ENCODE peak calls at places on chromosome 22, in four cellular contexts. H is coronary artery, K is right atrium auricular region, T is uterus. D is an unnamed sample.

GRCh38 chr22:19900707-19901436 is 40.7 kb upstream of the COMT start:
- DNase-seq in T (no peak), H (no peak), K (no peak), D (no peak)

GRCh38 chr22:49502126-49502826 is 325.4 kb downstream of the BRD1 start:
- DNase-seq in K (no peak), T (no peak), H (peak), D (peak)

GRCh38 chr22:18997306-18997924 is 61.3 kb upstream of the PRODH start:
- DNase-seq in H (no peak), K (no peak), T (no peak), D (no peak)

GRCh38 chr22:12601870-12602779 is 2925.9 kb upstream of the OR11H1 start:
- DNase-seq in T (no peak), K (no peak), H (no peak), D (no peak)

GRCh38 chr22:40484906-40485660 is 114.7 kb downstream of the SGSM3 start:
- DNase-seq in K (no peak), H (no peak), T (no peak), D (no peak)

GRCh38 chr22:24592144-24592845 is 578 bp downstream of the LRRC75B start:
- DNase-seq in H (peak), T (no peak), K (no peak), D (no peak)

GRCh38 chr22:35476341-35476740 is 64.3 kb upstream of the RASD2 start:
- DNase-seq in K (no peak), T (no peak), H (no peak), D (no peak)

GRCh38 chr22:38828616-38829205 is 15.1 kb downstream of the NPTXR start:
- DNase-seq in T (no peak), H (no peak), K (no peak), D (no peak)

GRCh38 chr22:45124176-45124857 is 39.4 kb upstream of the NUP50 start:
- DNase-seq in H (no peak), K (peak), T (no peak), D (no peak)

GRCh38 chr22:48782326-48782725 is 1045.3 kb downstream of the BRD1 start:
- DNase-seq in H (no peak), T (no peak), K (peak), D (no peak)

DNA sequence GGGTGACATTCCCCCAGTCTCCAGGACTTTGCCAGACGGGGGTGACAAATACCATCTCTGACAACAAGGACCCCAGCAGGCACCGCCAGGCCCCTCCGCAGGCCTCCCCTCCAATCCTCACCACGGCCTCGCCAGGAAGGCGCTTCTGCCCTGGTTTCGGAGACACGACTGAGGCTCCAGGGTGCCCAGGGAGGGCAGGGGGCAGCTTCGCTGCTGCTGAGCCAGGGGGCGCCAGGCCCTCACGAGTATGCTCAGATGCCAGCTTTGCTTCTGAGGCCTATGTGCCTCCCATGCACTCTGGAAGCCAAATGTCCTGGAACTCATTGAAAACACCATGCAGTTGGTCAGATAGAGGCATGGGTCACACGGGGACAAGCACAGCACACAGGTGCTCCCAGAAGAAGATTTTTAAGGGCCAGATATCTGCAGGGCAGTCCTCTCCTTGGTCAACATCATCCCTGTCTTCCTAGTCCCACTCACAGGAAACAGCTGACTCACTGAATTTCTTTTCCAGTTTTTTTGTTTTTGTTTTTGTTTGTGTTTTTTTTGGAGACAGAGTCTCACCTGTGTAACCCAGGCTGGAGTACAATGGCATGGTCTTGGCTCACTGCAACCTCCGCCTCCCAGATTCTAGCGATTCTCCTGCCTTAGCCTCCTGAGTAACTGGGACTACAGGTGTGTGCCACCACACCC is 19.9 kb downstream of the BID start:
- DNase-seq in K (no peak), H (no peak), T (no peak), D (peak)
- TF ChIP-seq CTCF in K (no peak), H (no peak), T (no peak), D (peak)

DNA sequence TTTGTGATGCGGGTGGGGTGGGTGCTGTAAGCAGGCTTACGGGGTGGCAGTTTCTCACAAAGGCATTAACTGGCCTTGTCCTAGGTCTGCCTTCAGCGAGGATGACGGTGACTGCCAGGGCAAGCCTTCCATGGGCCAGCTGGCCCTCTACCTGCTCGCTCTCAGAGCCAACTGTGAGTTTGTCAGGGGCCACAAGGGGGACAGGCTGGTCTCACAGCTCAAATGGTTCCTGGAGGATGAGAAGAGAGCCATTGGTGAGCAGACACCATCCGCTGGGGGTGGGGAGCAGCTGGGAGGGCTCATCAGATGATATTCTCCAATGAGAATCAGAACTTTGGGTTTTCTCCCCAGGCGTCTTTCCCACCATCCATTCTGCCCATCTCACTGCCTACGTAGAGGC is 5.8 kb downstream of the TCN2 start:
- DNase-seq in K (no peak), T (no peak), H (no peak), D (no peak)
- TF ChIP-seq CTCF in K (no peak), T (no peak), H (no peak), D (no peak)

GRCh38 chr22:32916025-32916424 is 114.5 kb downstream of the TIMP3 start:
- DNase-seq in T (no peak), H (no peak), K (no peak), D (peak)
- TF ChIP-seq CTCF in T (no peak), H (no peak), K (no peak), D (no peak)

GRCh38 chr22:41561335-41561734 is 525 bp downstream of the CSDC2 start:
- DNase-seq in K (no peak), T (no peak), H (no peak), D (no peak)
- TF ChIP-seq CTCF in K (no peak), T (no peak), H (no peak), D (no peak)

GRCh38 chr22:47012589-47013365 is 250.3 kb downstream of the TBC1D22A start:
- DNase-seq in H (no peak), T (no peak), K (no peak), D (no peak)
- TF ChIP-seq CTCF in H (no peak), T (no peak), K (no peak), D (no peak)

DNA sequence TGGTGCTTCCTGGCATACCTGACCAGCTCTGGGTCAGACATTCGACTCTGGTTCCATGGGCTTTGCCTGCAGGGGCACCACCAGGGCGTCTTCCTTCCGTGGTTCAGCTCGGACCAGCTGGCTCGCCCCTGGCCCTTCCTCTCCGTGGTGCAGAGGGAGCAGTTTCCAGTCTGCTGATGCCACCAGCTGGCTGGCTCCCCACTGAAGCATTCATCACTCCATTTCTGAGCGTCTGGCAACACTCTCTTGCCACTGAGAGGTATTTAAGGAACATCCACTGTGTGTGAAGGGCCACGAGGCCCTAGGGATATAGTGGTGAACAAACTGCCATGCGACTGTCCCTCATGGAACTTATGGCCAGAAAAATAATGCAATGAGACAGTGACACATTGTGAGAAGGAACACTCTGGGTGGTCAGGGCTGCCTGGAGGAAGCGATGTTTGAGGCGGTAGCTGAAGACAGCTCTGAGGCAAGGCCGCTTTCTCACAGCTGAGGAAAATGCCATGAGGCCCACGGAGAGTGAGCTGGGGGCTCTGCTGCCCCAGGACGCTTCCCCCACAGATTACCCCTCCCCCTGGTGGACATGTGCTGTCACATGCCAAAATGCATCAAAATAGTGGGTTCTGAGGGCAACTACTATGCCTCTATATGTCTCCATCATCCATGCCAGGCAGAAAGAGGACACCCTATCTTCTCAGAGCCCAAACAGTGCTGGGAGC is 44.9 kb upstream of the ARFGAP3 start:
- DNase-seq in H (no peak), T (no peak), K (no peak), D (no peak)
- TF ChIP-seq CTCF in H (no peak), T (no peak), K (no peak), D (peak)

D was measured in Calu3.